ENCODE peak calls at places on chromosomes 5 and 9, in nine cellular contexts. Y is GM23248, L is neural progenitor cell, W is IMR-90, F is K562, D is endodermal cell, C is keratinocyte, Q is HepG2, G is mammary epithelial cell. N is an unnamed sample.

GRCh38 chr5:16666140-16666860 is 49.5 kb upstream of the RETREG1 start:
- DNase-seq in D (no peak), L (no peak), C (no peak), Q (no peak), Y (no peak), F (no peak), W (no peak), G (no peak), N (no peak)

GRCh38 chr9:99635032-99635431 is 186.7 kb upstream of the NR4A3 start:
- DNase-seq in L (no peak), F (no peak), Y (peak), D (no peak), G (no peak), Q (no peak), W (peak), C (no peak), N (no peak)

GRCh38 chr9:110050925-110051355 is 157.0 kb downstream of the C9orf152 start:
- DNase-seq in L (no peak), Q (no peak), Y (peak), D (no peak), C (peak), G (peak), F (no peak), W (peak), N (peak)

GRCh38 chr5:168592014-168592368 is 12.8 kb upstream of the PANK3 start:
- DNase-seq in D (peak), Q (peak), Y (peak), F (no peak), G (peak), L (no peak), W (peak), C (no peak), N (no peak)

GRCh38 chr5:170216262-170216864 is 16.4 kb upstream of the C5orf58 start:
- DNase-seq in Y (peak), C (no peak), F (peak), G (peak), Q (peak), W (peak), L (peak), D (peak), N (peak)

GRCh38 chr9:73683862-73684591 is 532.4 kb downstream of the ANXA1 start:
- DNase-seq in L (peak), D (no peak), Q (peak), W (no peak), F (no peak), G (peak), Y (peak), C (peak), N (peak)

GRCh38 chr5:111655169-111655924 is 101.6 kb downstream of the NREP start:
- DNase-seq in F (no peak), D (no peak), L (no peak), C (no peak), W (peak), Q (peak), G (peak), Y (peak), N (no peak)

GRCh38 chr5:134136771-134137170 is 22.3 kb downstream of the TCF7 start:
- DNase-seq in F (no peak), D (peak), L (no peak), G (no peak), Y (no peak), W (no peak), Q (no peak), C (no peak), N (no peak)

GRCh38 chr5:78601622-78602314 is 46.8 kb downstream of the LHFPL2 start:
- DNase-seq in F (no peak), W (peak), C (no peak), L (no peak), G (no peak), Y (peak), Q (peak), D (no peak), N (no peak)

GRCh38 chr5:83474170-83474796 is 2.7 kb downstream of the VCAN start:
- DNase-seq in Y (peak), D (peak), C (no peak), G (peak), Q (peak), L (peak), F (peak), W (peak), N (no peak)

GRCh38 chr9:129968690-129969485 is 74.1 kb downstream of the FNBP1 start:
- DNase-seq in W (peak), D (no peak), F (no peak), G (peak), C (no peak), Y (peak), Q (no peak), L (no peak), N (peak)

GRCh38 chr9:137254624-137255447 is at the start of gene NELFB:
- DNase-seq in D (peak), Q (peak), F (peak), Y (peak), L (peak), G (peak), W (peak), C (no peak), N (no peak)

GRCh38 chr9:10534863-10535262 is 77.9 kb downstream of the PTPRD start:
- DNase-seq in D (no peak), Q (no peak), G (no peak), Y (no peak), F (no peak), L (no peak), W (no peak), C (no peak), N (no peak)
- H3K9ac ChIP-seq in D (no peak), Q (no peak), G (no peak), Y (no peak), F (no peak), L (no peak), W (no peak), C (no peak), N (no peak)

GRCh38 chr5:127041571-127041970 is 11.2 kb upstream of the MARCHF3 start:
- DNase-seq in Q (no peak), D (no peak), L (no peak), F (no peak), G (peak), Y (peak), C (no peak), W (peak), N (no peak)
- H3K9ac ChIP-seq in Q (no peak), D (no peak), L (no peak), F (no peak), G (no peak), Y (no peak), C (peak), W (no peak), N (no peak)

GRCh38 chr5:53116597-53116996 is 7.0 kb upstream of the MOCS2 start:
- DNase-seq in Q (peak), Y (no peak), G (no peak), C (no peak), L (no peak), D (no peak), W (no peak), F (no peak), N (no peak)
- H3K9ac ChIP-seq in Q (no peak), Y (no peak), G (no peak), C (no peak), L (no peak), D (no peak), W (no peak), F (no peak), N (no peak)

GRCh38 chr5:149730620-149731331 is 666 bp downstream of the PPARGC1B start:
- DNase-seq in W (no peak), G (peak), Q (no peak), F (peak), Y (peak), C (no peak), D (peak), L (peak), N (peak)
- H3K9ac ChIP-seq in W (no peak), G (peak), Q (peak), F (peak), Y (peak), C (peak), D (no peak), L (no peak), N (peak)

DNA sequence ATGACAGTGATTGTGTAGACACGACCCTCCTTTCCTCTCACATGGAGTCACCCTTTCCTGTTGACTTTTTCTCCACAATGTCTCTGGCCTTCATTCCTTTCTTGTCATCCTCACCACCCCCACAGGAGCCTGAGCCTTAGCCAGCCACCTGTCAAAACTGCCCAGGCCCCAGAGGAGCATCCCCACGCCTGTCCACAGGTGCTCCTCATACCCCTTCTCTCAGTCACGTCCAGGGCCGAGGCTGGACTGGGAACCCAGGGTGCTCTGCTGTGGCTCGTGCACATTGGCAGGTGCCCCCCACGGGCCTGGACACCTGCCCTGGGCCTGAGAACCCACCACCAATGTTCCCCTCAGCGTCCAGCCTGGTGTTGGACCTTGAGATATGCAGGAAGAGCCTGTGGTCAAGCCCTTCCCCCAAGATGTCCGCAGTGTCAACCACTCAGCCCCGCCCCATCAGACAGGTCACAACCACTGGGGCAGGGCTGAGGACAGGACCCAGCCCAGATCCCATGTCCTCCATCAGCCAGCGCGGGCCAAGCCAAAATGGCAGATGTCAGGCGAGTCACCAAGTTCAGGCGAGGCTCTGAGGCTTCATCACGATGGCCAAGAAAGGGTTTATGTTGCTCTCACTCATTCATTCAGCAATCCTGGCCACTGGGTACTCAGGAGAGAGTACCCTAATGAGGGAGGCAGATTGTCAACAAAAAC is 65.8 kb upstream of the STXBP1 start:
- DNase-seq in G (no peak), Y (no peak), L (no peak), C (no peak), Q (peak), D (no peak), W (no peak), F (peak), N (no peak)
- H3K9ac ChIP-seq in G (no peak), Y (peak), L (no peak), C (peak), Q (peak), D (no peak), W (no peak), F (peak), N (no peak)

DNA sequence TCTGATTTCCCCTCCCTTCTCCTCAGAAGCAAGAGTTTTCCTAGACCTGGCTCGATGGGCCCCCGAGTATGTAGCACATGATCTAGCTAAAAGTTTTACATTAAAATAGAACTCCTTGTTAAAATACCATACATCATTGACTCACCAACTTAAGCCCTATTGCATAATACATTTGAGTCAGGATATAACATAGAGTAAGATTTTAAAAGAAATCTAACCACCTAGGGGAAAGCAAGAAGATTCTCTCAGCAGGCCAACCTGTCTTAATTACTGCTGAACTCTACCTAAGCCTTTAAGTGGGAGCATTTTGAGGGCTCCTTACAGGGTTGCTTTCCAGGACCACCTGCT is 39.5 kb downstream of the TMEM252 start:
- DNase-seq in D (no peak), Q (no peak), G (no peak), W (peak), Y (peak), F (no peak), C (no peak), L (no peak), N (no peak)
- H3K9ac ChIP-seq in D (no peak), Q (no peak), G (no peak), W (no peak), Y (no peak), F (no peak), C (no peak), L (no peak), N (no peak)

GRCh38 chr5:59768204-59769040 is 125.1 kb downstream of the PDE4D start:
- DNase-seq in Y (peak), C (peak), L (peak), F (no peak), D (peak), W (peak), Q (peak), G (peak), N (peak)

GRCh38 chr5:59769832-59770231 is 123.7 kb downstream of the PDE4D start:
- DNase-seq in C (no peak), Q (no peak), Y (peak), G (no peak), L (no peak), W (no peak), F (no peak), D (no peak), N (no peak)

GRCh38 chr5:59769041-59769360 is 124.5 kb downstream of the PDE4D start:
- DNase-seq in D (no peak), Y (peak), Q (no peak), L (no peak), F (no peak), G (no peak), C (no peak), W (no peak), N (no peak)

GRCh38 chr5:59766394-59766793 is 127.1 kb downstream of the PDE4D start:
- DNase-seq in D (no peak), G (no peak), W (no peak), F (no peak), Y (no peak), Q (no peak), L (no peak), C (no peak), N (no peak)

GRCh38 chr5:59767753-59768159 is 125.8 kb downstream of the PDE4D start:
- DNase-seq in Y (no peak), Q (no peak), C (no peak), G (peak), W (no peak), D (no peak), F (no peak), L (no peak), N (no peak)
- H3K9ac ChIP-seq in Y (peak), Q (no peak), C (peak), G (peak), W (no peak), D (no peak), F (no peak), L (no peak), N (peak)

GRCh38 chr5:177592905-177593304 is 902 bp downstream of the TMED9 start:
- DNase-seq in G (no peak), W (no peak), D (no peak), Q (no peak), C (no peak), Y (no peak), L (no peak), F (no peak), N (no peak)
- H3K9ac ChIP-seq in G (peak), W (peak), D (peak), Q (peak), C (peak), Y (peak), L (peak), F (peak), N (peak)

N was measured in SK-N-MC.